ENCODE peak calls at places on chromosome 4, in five cellular contexts. B is right atrium auricular region; I is Peyer's patch; T is small intestine; E is CD4-positive, alpha-beta T cell. F is an unnamed sample.

GRCh38 chr4:76655566-76656479 is 220.8 kb downstream of the SHROOM3 start:
- DNase-seq in B (no peak), I (no peak), T (no peak), E (no peak), F (no peak)

GRCh38 chr4:33746979-33747378 is 2497.3 kb downstream of the ARAP2 start:
- DNase-seq in B (no peak), I (no peak), T (no peak), E (no peak), F (no peak)

GRCh38 chr4:111399523-111400135 is 745.6 kb upstream of the FAM241A start:
- DNase-seq in B (no peak), I (no peak), T (no peak), E (no peak), F (no peak)

GRCh38 chr4:92101609-92102231 is 202.0 kb upstream of the GRID2 start:
- DNase-seq in B (no peak), I (no peak), T (no peak), E (no peak), F (no peak)

GRCh38 chr4:165922747-165923146 is 49.7 kb downstream of the TLL1 start:
- DNase-seq in B (no peak), I (no peak), T (no peak), E (no peak), F (no peak)

GRCh38 chr4:24164054-24164453 is 274.2 kb upstream of the PPARGC1A start:
- DNase-seq in B (no peak), I (no peak), T (no peak), E (no peak), F (no peak)

GRCh38 chr4:153159728-153160221 is 44.5 kb upstream of the TRIM2 start:
- DNase-seq in B (no peak), I (no peak), T (no peak), E (no peak), F (no peak)

GRCh38 chr4:167183036-167183435 is 51.3 kb downstream of the SPOCK3 start:
- DNase-seq in B (no peak), I (no peak), T (no peak), E (no peak), F (no peak)

GRCh38 chr4:77734928-77735327 is 84.2 kb downstream of the CNOT6L start:
- DNase-seq in B (no peak), I (no peak), T (peak; percentile 81), E (no peak), F (no peak)

GRCh38 chr4:36255575-36255974 is 11.3 kb upstream of the ARAP2 start:
- DNase-seq in B (no peak), I (no peak), T (peak; percentile 66), E (peak; percentile 39), F (no peak)

GRCh38 chr4:86033171-86033570 is 326.7 kb downstream of the MAPK10 start:
- DNase-seq in B (peak; percentile 72), I (no peak), T (no peak), E (no peak), F (no peak)

GRCh38 chr4:81173213-81173612 is 41.8 kb downstream of the PRKG2 start:
- DNase-seq in B (no peak), I (no peak), T (no peak), E (no peak), F (no peak)

GRCh38 chr4:151099976-151100417 is 569 bp downstream of the RPS3A start:
- DNase-seq in B (no peak), I (no peak), T (peak; percentile 38), E (no peak), F (no peak)

GRCh38 chr4:44446801-44447562 is 1.6 kb downstream of the KCTD8 start:
- DNase-seq in B (no peak), I (no peak), T (no peak), E (no peak), F (peak; percentile 16)

GRCh38 chr4:124183926-124184325 is 528.6 kb downstream of the ANKRD50 start:
- DNase-seq in B (no peak), I (no peak), T (no peak), E (no peak), F (no peak)

GRCh38 chr4:31362756-31363155 is 642.6 kb downstream of the PCDH7 start:
- DNase-seq in B (no peak), I (no peak), T (no peak), E (no peak), F (no peak)

GRCh38 chr4:42397256-42397634 is at the start of gene SHISA3:
- DNase-seq in B (no peak), I (peak; percentile 53), T (peak; percentile 29), E (no peak), F (peak; percentile 25)

GRCh38 chr4:106618920-106619319 is 250.3 kb upstream of the GIMD1 start:
- DNase-seq in B (no peak), I (no peak), T (no peak), E (no peak), F (no peak)

GRCh38 chr4:169015237-169015636 is 5.2 kb upstream of the CBR4 start:
- DNase-seq in B (no peak), I (no peak), T (peak; percentile 20), E (no peak), F (no peak)

GRCh38 chr4:123102897-123103489 is 180.6 kb upstream of the NUDT6 start:
- DNase-seq in B (no peak), I (no peak), T (peak; percentile 43), E (no peak), F (no peak)

GRCh38 chr4:184417802-184418511 is 56.4 kb downstream of the IRF2 start:
- DNase-seq in B (no peak), I (no peak), T (peak; percentile 66), E (no peak), F (no peak)

GRCh38 chr4:126395661-126396060 is 1080.9 kb downstream of the FAT4 start:
- DNase-seq in B (no peak), I (no peak), T (no peak), E (no peak), F (no peak)

GRCh38 chr4:133147922-133148689 is 988 bp upstream of the PCDH10 start:
- DNase-seq in B (no peak), I (no peak), T (no peak), E (no peak), F (no peak)

GRCh38 chr4:142567199-142567598 is 278.9 kb downstream of the INPP4B start:
- DNase-seq in B (no peak), I (peak; percentile 51), T (peak; percentile 68), E (peak; percentile 26), F (no peak)

GRCh38 chr4:69689530-69690111 is 36.6 kb upstream of the UGT2A1 start:
- DNase-seq in B (no peak), I (no peak), T (peak; percentile 61), E (no peak), F (no peak)

GRCh38 chr4:184052616-184053015 is 147.5 kb downstream of the STOX2 start:
- DNase-seq in B (no peak), I (no peak), T (no peak), E (no peak), F (no peak)

DNA sequence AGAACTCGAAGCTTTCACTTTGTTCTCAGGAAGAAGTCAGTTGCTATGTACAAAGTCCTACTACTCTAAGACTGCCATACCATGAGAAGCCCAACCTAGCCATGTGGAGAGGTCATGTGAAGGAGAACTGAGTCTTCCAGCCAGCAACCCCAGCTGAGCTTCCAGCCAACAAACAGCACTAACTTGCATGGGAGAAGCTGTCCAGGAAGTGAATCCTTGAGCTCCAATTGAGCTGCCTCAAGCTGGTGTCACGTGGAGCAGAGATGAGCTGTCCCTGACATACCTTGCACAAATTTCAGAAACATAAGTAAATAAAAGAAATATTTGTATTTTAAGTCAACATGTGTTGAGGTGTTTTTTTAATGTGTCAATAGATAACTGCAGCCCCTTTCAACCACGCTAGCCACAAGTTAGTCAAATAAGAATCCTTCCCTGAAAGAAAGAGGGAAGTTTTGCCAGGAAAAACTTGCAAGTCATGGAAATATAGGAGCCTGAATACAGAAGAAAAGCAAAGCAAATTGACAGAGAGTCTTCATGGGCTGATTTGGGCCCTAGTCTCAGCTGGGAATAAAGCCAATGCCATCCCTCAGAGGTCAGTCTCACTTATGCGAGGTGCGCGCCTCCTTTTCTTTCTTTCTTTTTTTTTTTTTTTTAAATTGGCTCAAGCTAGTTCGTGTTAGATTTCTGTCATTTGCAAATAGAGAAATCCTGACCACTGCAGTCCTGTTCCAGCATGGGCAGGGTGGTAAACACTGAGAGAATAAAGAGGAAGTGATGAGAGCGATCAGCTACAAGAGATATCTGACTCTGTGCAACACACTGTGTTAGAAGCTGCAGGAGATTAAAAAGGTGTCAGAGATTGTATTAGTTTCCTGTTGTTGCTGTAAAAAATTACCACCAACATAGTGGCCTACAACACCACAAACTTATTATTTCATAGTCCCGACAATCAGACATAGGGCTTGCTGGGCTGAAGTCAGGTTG is 299.9 kb downstream of the LDB2 start:
- DNase-seq in B (no peak), I (no peak), T (no peak), E (no peak), F (no peak)
- H3K27ac ChIP-seq in B (peak overlapping the region; percentile 4), I (no peak overlapping the region), T (no peak overlapping the region), E (no peak overlapping the region), F (no peak overlapping the region)

DNA sequence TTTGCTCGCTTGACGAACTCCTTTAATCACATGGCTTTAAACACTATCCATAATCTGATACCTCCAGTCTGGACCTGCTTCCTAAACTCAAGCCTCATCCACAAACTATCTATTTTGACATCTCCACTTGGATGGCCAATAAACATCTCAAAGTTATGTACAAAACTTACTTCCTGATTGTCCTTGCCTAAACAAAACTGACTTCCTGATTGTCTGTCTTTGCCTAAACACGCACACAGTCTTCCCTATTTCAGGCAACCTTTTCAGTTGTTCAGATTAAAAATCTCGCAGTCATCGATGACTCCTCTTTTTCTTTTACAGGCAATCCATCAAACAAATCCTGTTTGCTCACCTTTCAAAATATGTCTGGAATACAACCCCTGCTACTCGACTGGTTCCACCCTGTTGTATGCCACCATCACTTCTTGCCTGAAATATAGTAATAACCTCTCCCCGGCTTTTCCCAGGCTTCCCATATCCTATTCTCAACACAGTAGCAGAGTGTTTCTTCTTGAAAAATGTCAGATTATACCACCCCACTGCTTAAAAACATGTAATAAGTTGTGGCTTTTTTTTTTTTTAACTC is 39.0 kb downstream of the ATOH1 start:
- DNase-seq in B (no peak), I (no peak), T (no peak), E (no peak), F (no peak)
- H3K27ac ChIP-seq in B (no peak overlapping the region), I (no peak overlapping the region), T (no peak overlapping the region), E (no peak overlapping the region), F (peak overlapping the region; percentile 20)

GRCh38 chr4:187286536-187286935 is 562.9 kb upstream of the FAT1 start:
- DNase-seq in B (no peak), I (no peak), T (no peak), E (no peak), F (no peak)

GRCh38 chr4:187283306-187283705 is 559.6 kb upstream of the FAT1 start:
- DNase-seq in B (no peak), I (no peak), T (no peak), E (no peak), F (no peak)
- H3K27ac ChIP-seq in B (no peak overlapping the region), I (no peak overlapping the region), T (no peak overlapping the region), E (no peak overlapping the region), F (no peak overlapping the region)

DNA sequence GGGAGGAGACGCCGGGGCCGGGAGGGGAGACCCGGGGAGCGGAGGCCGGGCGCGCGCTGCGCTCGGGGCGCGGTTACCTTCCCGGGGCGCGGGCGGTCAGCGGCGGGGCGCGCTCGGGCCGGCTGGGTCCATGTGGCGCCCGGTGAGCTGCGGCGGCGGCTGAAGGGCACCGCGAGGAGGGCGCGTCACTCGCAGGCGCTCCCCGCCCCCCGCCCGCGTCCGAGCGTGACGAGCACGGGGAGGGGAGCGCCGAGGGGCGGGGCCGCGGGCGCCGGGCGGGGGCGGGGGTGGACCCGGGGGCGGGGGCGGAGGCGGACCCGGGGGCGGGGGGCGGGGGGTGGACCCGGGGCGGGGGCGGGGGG is at the start of gene CPLX1:
- DNase-seq in B (no peak), I (peak; percentile 59), T (peak; percentile 43), E (no peak), F (no peak)
- H3K27ac ChIP-seq in B (no peak within 1 kb of the TSS), I (no peak within 1 kb of the TSS), T (no peak within 1 kb of the TSS), E (no peak within 1 kb of the TSS), F (no peak within 1 kb of the TSS)

GRCh38 chr4:26331380-26331945 is 10.6 kb downstream of the RBPJ start:
- DNase-seq in B (no peak), I (no peak), T (no peak), E (no peak), F (no peak)
- H3K27ac ChIP-seq in B (no peak overlapping the region), I (no peak overlapping the region), T (no peak overlapping the region), E (no peak overlapping the region), F (no peak overlapping the region)